ENCODE peak calls at places on chromosomes 7 and 10, in five cellular contexts. G, K, U, I and M are unnamed samples. For H3K4me1, the result is how much of the 10 kb centered on the place peaks cover.

GRCh38 chr10:132907901-132908620 is 34.3 kb downstream of the CFAP46 start:
- DNase-seq in G (no peak), K (no peak), U (no peak), I (no peak), M (no peak)

GRCh38 chr10:69123306-69123746 is 652 bp upstream of the VPS26A start:
- DNase-seq in G (no peak), K (no peak), U (peak), I (no peak), M (no peak)

GRCh38 chr7:91565499-91566331 is 301.5 kb downstream of the FZD1 start:
- DNase-seq in G (no peak), K (no peak), U (no peak), I (no peak), M (no peak)

GRCh38 chr7:70669859-70670258 is 462.1 kb upstream of the GALNT17 start:
- DNase-seq in G (no peak), K (no peak), U (no peak), I (no peak), M (no peak)

GRCh38 chr7:123828805-123829204 is 16.2 kb upstream of the HYAL4 start:
- DNase-seq in G (no peak), K (no peak), U (no peak), I (no peak), M (no peak)

GRCh38 chr10:67923551-67923950 is 39.1 kb downstream of the SIRT1 start:
- DNase-seq in G (no peak), K (no peak), U (no peak), I (no peak), M (no peak)

GRCh38 chr10:36515313-36515712 is 610.1 kb upstream of the ANKRD30A start:
- DNase-seq in G (no peak), K (no peak), U (peak), I (no peak), M (no peak)

GRCh38 chr7:36280840-36281812 is 108.5 kb upstream of the ANLN start:
- DNase-seq in G (no peak), K (no peak), U (peak), I (peak), M (peak)

GRCh38 chr7:44706788-44707557 is 41.7 kb upstream of the ZMIZ2 start:
- DNase-seq in G (no peak), K (no peak), U (no peak), I (no peak), M (no peak)

GRCh38 chr10:85643171-85643838 is 723.3 kb downstream of the GRID1 start:
- DNase-seq in G (no peak), K (no peak), U (no peak), I (no peak), M (no peak)

GRCh38 chr10:103145860-103146466 is 47.1 kb downstream of the NT5C2 start:
- DNase-seq in G (no peak), K (no peak), U (peak), I (no peak), M (peak)

GRCh38 chr7:92674379-92674778 is 84.2 kb upstream of the FAM133B start:
- DNase-seq in G (no peak), K (no peak), U (no peak), I (no peak), M (no peak)

GRCh38 chr10:6729967-6730366 is 149.9 kb upstream of the PRKCQ start:
- DNase-seq in G (no peak), K (no peak), U (peak), I (no peak), M (no peak)

GRCh38 chr7:123714296-123715080 is 34.3 kb downstream of the WASL start:
- DNase-seq in G (no peak), K (no peak), U (no peak), I (no peak), M (peak)

GRCh38 chr10:100983868-100984669 is 3.2 kb downstream of the MRPL43 start:
- DNase-seq in G (no peak), K (no peak), U (no peak), I (no peak), M (no peak)

GRCh38 chr10:102384053-102384452 is 11.5 kb upstream of the NFKB2 start:
- DNase-seq in G (no peak), K (peak), U (peak), I (peak), M (peak)

GRCh38 chr7:28685660-28686417 is 272.3 kb downstream of the TRIL start:
- DNase-seq in G (peak), K (peak), U (peak), I (peak), M (peak)

DNA sequence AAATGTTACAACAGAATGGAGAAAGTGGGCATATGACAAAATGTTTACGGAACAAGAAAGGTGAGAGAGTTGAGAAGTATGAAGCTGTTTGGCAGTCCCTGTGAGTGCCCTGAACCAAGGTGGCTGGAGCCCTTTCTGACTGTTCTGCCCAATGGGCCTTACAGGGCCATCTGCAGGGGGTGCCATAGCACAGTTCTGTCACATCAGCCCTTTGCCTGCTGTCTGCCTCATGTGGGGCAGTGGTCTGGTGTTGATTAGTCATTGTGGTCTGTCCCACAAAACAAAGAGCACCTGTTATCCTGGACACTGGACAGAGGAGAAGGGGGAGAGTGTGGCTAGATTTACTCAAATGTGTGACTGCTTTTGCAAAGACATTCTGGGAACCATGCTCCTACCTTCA is 51.5 kb upstream of the OSBPL3 start:
- DNase-seq in G (no peak), K (no peak), U (no peak), I (no peak), M (no peak)
- H2AK5ac ChIP-seq in G (no peak), K (no peak), U (no peak), I (no peak), M (no peak)

DNA sequence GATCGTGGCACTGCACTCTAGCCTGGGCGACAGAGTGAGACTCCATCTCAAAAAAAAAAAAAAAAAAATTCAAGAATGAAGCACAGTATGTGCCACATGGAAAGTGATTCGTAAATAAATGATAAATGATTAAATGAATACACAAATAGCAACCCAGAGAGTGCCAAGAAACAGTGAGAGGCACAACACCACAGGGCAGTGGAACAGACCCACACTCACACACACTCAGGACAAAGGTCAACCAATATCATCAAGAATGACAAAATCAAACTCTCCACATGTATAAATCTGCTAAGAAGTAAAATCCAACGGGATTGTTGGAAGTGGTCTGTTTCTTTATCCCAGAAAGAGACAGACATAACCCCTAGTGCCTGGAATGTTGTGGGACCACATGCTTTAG is 77.4 kb downstream of the HTR7 start:
- DNase-seq in G (no peak), K (no peak), U (no peak), I (no peak), M (no peak)
- H3K4me1 ChIP-seq in G (under half), K (under half), U (under half), I (under half), M (under half)

DNA sequence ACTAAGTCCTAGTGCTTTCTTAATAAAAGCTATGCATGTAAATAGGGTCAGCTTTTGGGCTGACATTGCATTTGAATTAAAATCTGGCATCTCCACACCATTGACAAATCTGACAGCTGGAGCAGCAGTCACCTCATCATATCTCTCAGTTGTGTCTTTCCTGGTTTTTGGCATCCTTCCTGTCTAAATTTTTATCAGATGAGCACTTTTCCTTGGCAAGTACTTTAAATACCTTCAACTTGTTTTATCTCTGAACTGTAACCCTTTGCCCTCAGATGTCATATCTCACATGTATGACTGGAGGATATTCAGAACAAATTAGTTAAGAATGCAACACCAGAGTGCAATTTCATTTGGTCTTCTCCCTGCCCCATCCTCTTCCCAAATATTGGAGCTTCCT is 1066.2 kb downstream of the LRMDA start:
- DNase-seq in G (no peak), K (no peak), U (no peak), I (no peak), M (no peak)
- H2BK12ac ChIP-seq in G (no peak), K (no peak), U (no peak), I (no peak), M (no peak)

GRCh38 chr7:116540743-116541142 is 15.9 kb downstream of the CAV1 start:
- DNase-seq in G (no peak), K (no peak), U (peak), I (no peak), M (no peak)
- H2AK5ac ChIP-seq in G (no peak), K (no peak), U (no peak), I (no peak), M (no peak)

GRCh38 chr10:44968887-44969400 is 9.3 kb downstream of the RASSF4 start:
- DNase-seq in G (no peak), K (no peak), U (no peak), I (no peak), M (no peak)
- H3K4me1 ChIP-seq in G (under half), K (under half), U (under half), I (under half), M (under half)

DNA sequence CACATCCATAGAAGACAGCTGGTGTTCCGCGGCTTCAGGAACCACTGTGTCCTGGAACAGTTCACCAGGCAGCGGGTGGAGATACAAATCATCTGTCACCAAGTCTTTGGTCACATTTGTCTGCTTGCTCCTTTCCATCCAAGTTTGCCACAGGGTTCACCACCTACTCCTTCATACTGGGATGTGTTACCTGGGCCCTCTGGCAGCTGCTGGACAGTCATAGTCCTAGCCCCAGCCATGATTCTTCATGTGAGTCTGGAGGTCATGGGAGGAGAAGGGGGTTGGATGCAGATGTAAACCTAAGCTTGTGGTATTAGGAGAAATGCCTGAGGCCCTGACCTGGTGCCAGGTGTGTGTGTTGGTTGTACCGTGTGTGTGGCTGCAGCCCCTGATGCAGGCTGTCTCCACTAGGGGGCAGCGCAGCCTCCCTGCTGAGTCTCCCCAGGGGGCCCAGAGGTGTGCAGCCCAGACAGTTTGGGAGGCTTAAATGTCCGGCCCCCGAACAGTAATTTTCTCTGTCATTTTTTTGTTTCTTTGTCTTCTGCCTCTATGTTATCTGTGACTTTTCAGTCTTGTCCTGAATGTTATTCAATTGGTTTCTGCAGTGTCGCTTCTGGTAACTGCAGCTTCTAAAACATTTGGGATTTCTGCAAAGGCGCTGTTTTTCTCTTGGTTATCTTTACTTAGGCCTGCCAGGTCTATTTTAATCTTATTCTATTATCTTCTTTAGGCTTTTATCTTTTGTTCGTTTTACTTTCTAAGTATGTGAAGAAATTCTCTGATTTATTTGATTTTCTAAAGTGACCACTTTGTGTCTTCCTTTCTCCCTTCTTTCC is 14.8 kb downstream of the NPS start:
- DNase-seq in G (no peak), K (peak), U (no peak), I (peak), M (peak)
- H2BK12ac ChIP-seq in G (no peak), K (no peak), U (no peak), I (no peak), M (no peak)

DNA sequence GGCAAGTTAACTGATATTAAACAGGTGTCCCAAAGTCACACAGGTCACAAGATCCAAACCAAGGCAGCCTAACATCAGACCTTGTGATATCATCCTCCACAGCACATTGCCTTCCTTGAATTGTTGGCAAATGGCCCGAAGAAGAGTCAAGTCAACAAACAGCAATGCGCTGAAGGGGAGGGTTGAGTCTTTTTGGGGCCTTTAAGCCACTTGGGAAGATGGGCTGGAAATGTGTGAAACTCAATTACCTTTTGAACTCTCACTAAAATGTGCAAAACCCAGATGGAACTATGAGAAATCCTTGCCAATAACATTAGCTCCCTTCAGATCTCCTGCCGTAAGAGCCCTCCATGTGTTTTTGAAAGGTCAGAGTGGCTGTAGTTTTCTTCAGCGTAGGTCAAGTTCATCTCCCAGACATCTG is 47.9 kb upstream of the STK17A start:
- DNase-seq in G (no peak), K (no peak), U (peak), I (no peak), M (no peak)
- H2AK5ac ChIP-seq in G (no peak), K (no peak), U (peak), I (no peak), M (no peak)

GRCh38 chr7:74134117-74134539 is 40.0 kb upstream of the EIF4H start:
- DNase-seq in G (no peak), K (no peak), U (peak), I (no peak), M (peak)

GRCh38 chr7:74126220-74126880 is 42.7 kb downstream of the LIMK1 start:
- DNase-seq in G (no peak), K (no peak), U (no peak), I (no peak), M (no peak)

GRCh38 chr7:74130518-74130917 is 43.6 kb upstream of the EIF4H start:
- DNase-seq in G (no peak), K (no peak), U (no peak), I (no peak), M (no peak)
- H3K4me1 ChIP-seq in G (under half), K (under half), U (under half), I (under half), M (under half)

GRCh38 chr10:88866454-88866853 is 13.6 kb upstream of the STAMBPL1 start:
- DNase-seq in G (no peak), K (no peak), U (no peak), I (no peak), M (peak)
- H2BK12ac ChIP-seq in G (no peak), K (no peak), U (no peak), I (no peak), M (no peak)